ENCODE peak calls at places on chromosomes 4 and X, in five cellular contexts. E, Y, O, Z and J are unnamed samples.

GRCh38 chr4:187415227-187415626 is 580.3 kb upstream of the ZFP42 start:
- DNase-seq in O (no peak), Y (no peak), E (no peak), Z (no peak), J (no peak)

GRCh38 chrX:150405576-150405975 is 42.5 kb downstream of the MAMLD1 start:
- DNase-seq in Y (no peak), Z (no peak), O (no peak), E (no peak), J (peak; percentile 68)

GRCh38 chrX:19735244-19735643 is 152.2 kb downstream of the SH3KBP1 start:
- DNase-seq in Y (no peak), O (no peak), Z (no peak), E (no peak), J (no peak)

GRCh38 chrX:13464599-13465275 is 104.7 kb upstream of the EGFL6 start:
- DNase-seq in O (no peak), Z (no peak), E (no peak), Y (no peak), J (no peak)

GRCh38 chr4:55758081-55758480 is 61.5 kb upstream of the EXOC1L start:
- DNase-seq in Z (no peak), E (peak; percentile 23), O (no peak), Y (no peak), J (no peak)

GRCh38 chrX:57586360-57586759 is 5.5 kb upstream of the ZXDB start:
- DNase-seq in Y (no peak), E (no peak), Z (no peak), O (no peak), J (no peak)

GRCh38 chr4:140186651-140187315 is 32.8 kb upstream of the MAML3 start:
- DNase-seq in Z (no peak), Y (no peak), O (no peak), E (peak; percentile 65), J (no peak)

GRCh38 chr4:108636246-108636645 is 14.2 kb upstream of the OSTC start:
- DNase-seq in Y (no peak), Z (no peak), O (no peak), E (no peak), J (no peak)

GRCh38 chrX:110420771-110421498 is 62.3 kb downstream of the RTL9 start:
- DNase-seq in O (no peak), Z (no peak), E (no peak), Y (no peak), J (no peak)

GRCh38 chr4:179751669-179752068 is 2309.4 kb upstream of the AGA start:
- DNase-seq in Z (no peak), E (no peak), Y (no peak), O (no peak), J (no peak)

GRCh38 chrX:38220024-38220935 is at the start of gene SRPX:
- DNase-seq in E (peak; percentile 58), Y (peak; percentile 53), Z (no peak), O (no peak), J (peak; percentile 76)

GRCh38 chrX:29257516-29257915 is 670.3 kb downstream of the IL1RAPL1 start:
- DNase-seq in E (no peak), Z (no peak), Y (no peak), O (no peak), J (no peak)

GRCh38 chr4:145735330-145735638 is 55.3 kb downstream of the C4orf51 start:
- DNase-seq in E (peak; percentile 39), Z (no peak), Y (no peak), O (no peak), J (no peak)

GRCh38 chr4:152102184-152103000 is 341.6 kb upstream of the GATB start:
- DNase-seq in O (no peak), Z (no peak), Y (no peak), E (peak; percentile 13), J (no peak)

GRCh38 chrX:129876734-129877395 is 29.1 kb upstream of the UTP14A start:
- DNase-seq in Y (no peak), E (peak; percentile 48), Z (no peak), O (no peak), J (peak; percentile 51)

GRCh38 chr4:13998850-13999249 is 371.3 kb upstream of the BOD1L1 start:
- DNase-seq in Z (no peak), O (no peak), Y (no peak), E (no peak), J (no peak)

GRCh38 chr4:115360441-115360840 is 247.0 kb upstream of the NDST4 start:
- DNase-seq in Y (no peak), O (no peak), Z (no peak), E (no peak), J (no peak)

GRCh38 chrX:24563291-24564010 is 83.7 kb downstream of the PCYT1B start:
- DNase-seq in Z (no peak), Y (no peak), O (no peak), E (no peak), J (no peak)

DNA sequence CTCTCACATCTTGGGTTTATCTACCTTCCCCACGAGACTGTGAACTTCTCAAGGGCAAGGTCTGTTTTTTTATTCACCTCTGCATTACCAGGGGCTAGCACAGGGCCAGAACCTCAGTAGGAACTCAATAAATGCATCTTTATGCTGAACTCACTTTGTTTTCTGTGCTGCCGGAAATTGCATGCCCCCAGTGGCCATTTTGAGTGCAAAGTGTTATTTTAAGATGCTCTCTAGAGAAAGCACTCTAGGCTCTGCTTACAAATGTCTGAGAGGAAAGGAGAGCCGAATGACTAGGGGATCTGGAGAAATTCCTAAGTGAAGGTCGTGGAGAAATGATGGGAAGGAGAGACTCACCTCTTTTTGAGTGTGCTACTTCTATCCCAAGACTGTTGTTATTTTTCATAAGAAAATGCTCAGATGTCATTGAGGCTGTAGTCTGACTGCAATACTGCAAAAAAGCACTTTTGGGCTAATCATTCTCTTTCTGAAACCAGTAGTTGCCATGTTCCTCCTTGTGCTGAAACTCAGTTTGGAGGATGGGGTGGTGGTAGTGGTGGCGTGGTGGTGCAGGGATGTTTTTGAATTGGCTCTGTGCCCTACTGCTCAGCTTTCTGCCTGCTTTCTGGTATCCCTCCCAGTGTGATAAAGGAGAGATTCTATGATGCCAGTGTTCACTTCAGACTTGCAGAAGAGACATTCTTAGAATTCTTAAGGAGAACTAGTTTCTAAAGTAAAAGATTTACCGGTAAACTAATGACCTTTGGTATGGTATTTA is 41.3 kb downstream of the DOCK11 start:
- DNase-seq in Z (no peak), O (peak; percentile 1), E (peak; percentile 0), Y (peak; percentile 18), J (peak; percentile 51)
- H3K27me3 ChIP-seq in Z (no peaks in the 10 kb centered on the region), O (no peaks in the 10 kb centered on the region), E (no peaks in the 10 kb centered on the region), Y (no peaks in the 10 kb centered on the region), J (no peaks in the 10 kb centered on the region)

GRCh38 chrX:145099204-145099603 is 148.1 kb upstream of the SPANXN1 start:
- DNase-seq in Z (no peak), O (no peak), E (no peak), Y (no peak), J (no peak)
- H3K9me3 ChIP-seq in Z (no peaks in the 10 kb centered on the region), O (no peaks in the 10 kb centered on the region), E (no peaks in the 10 kb centered on the region), Y (no peaks in the 10 kb centered on the region), J (peaks cover 25% of the 10 kb centered on the region)

GRCh38 chr4:169342906-169343560 is 72.3 kb upstream of the SH3RF1 start:
- DNase-seq in O (no peak), Z (no peak), E (no peak), Y (no peak), J (no peak)

GRCh38 chr4:169340834-169341233 is 70.1 kb upstream of the SH3RF1 start:
- DNase-seq in Z (no peak), E (no peak), Y (no peak), O (no peak), J (no peak)

GRCh38 chr4:169338246-169338645 is 67.5 kb upstream of the SH3RF1 start:
- DNase-seq in Z (no peak), Y (no peak), E (no peak), O (no peak), J (no peak)

GRCh38 chr4:169342159-169342865 is 71.6 kb upstream of the SH3RF1 start:
- DNase-seq in E (no peak), O (no peak), Z (no peak), Y (no peak), J (no peak)

GRCh38 chr4:169341490-169341889 is 70.7 kb upstream of the SH3RF1 start:
- DNase-seq in O (no peak), E (no peak), Z (no peak), Y (no peak), J (no peak)
- H3K27ac ChIP-seq in O (no peak overlapping the region), E (no peak overlapping the region), Z (no peak overlapping the region), Y (no peak overlapping the region), J (no peak overlapping the region)

DNA sequence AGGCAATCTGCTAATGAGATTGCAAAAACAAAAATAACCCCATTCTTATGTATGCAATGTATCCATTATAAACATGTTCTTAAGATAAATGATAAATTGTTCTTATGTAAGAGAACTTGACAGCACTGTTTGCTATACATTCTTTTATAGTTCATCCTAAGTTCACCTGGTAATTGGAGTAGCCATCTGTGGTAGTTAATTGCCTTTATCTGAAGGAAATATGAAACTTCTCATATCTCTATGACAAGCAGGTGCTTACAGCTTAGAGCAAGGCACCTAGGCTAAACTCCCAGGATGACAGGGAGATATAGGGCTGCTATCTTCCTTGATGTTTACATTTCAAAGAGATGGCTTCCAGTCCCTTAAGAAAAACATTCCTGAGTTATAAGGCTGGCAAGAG is 21.3 kb upstream of the CLCN5 start:
- DNase-seq in E (no peak), Z (no peak), Y (no peak), O (no peak), J (no peak)
- H3K27me3 ChIP-seq in E (peaks cover 4% of the 10 kb centered on the region), Z (no peaks in the 10 kb centered on the region), Y (peaks cover 6% of the 10 kb centered on the region), O (no peaks in the 10 kb centered on the region), J (no peaks in the 10 kb centered on the region)

GRCh38 chr4:164068392-164068791 is 573.9 kb downstream of the TMA16 start:
- DNase-seq in O (no peak), Z (no peak), E (no peak), Y (no peak), J (no peak)
- H3K9me3 ChIP-seq in O (no peaks in the 10 kb centered on the region), Z (peaks cover 4% of the 10 kb centered on the region), E (peaks cover 2% of the 10 kb centered on the region), Y (no peaks in the 10 kb centered on the region), J (peaks cover 25% of the 10 kb centered on the region)

DNA sequence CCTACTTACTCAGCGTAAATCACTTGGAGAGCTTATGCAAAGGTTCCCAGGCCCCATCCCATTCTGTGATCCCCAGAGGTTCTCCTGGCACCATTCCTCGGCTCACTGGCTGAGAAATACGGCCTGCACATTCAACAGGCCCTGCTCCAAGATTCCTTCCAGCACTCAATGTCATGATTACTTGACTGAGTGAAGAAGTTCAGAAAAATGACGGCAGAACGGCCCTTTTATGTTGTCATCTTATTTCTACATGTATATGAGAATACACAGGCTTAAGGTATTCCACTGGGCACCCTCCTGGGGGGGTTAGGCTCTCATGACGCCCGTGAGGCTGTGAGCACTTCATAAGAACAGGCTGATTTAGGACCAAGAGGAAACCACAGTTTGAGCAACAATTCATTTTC is 190.6 kb downstream of the NSUN7 start:
- DNase-seq in Z (no peak), O (no peak), Y (no peak), E (no peak), J (no peak)
- H3K27ac ChIP-seq in Z (peak overlapping the region; percentile 49), O (no peak overlapping the region), Y (no peak overlapping the region), E (no peak overlapping the region), J (no peak overlapping the region)